ENCODE peak calls at places on chromosome 20, in nine cellular contexts. N is NCI-H460; Z is activated naive CD8-positive, alpha-beta T cell treated with anti-CD3 and anti-CD28 coated beads, Interleukin-2, amount 50 U/mL, for 24 hours; P is EL; K is NCI-H2171; Q is head of caudate nucleus; X is mesothelial cell of epicardium; J is AG08395; V is naive thymus-derived CD8-positive, alpha-beta T cell. M is an unnamed sample.

GRCh38 chr20:57638895-57639236 is 18.6 kb upstream of the ZBP1 start:
- DNase-seq in N (no peak), Z (no peak), P (no peak), K (no peak), Q (no peak), X (no peak), J (no peak), V (no peak), M (no peak)

GRCh38 chr20:5821627-5822215 is 71.5 kb downstream of the SHLD1 start:
- DNase-seq in N (no peak), Z (no peak), P (no peak), K (no peak), Q (no peak), X (no peak), J (peak), V (no peak), M (no peak)

GRCh38 chr20:33160681-33161080 is 7.3 kb upstream of the BPIFA2 start:
- DNase-seq in N (no peak), Z (no peak), P (no peak), K (no peak), Q (no peak), X (peak), J (no peak), V (no peak), M (no peak)

GRCh38 chr20:38214871-38215788 is 45.4 kb downstream of the KIAA1755 start:
- DNase-seq in N (no peak), Z (no peak), P (no peak), K (no peak), Q (no peak), X (no peak), J (no peak), V (no peak), M (no peak)

GRCh38 chr20:37757550-37757949 is 63.7 kb downstream of the CTNNBL1 start:
- DNase-seq in N (no peak), Z (no peak), P (no peak), K (no peak), Q (no peak), X (no peak), J (no peak), V (no peak), M (no peak)

GRCh38 chr20:45254867-45255266 is 503 bp upstream of the SLPI start:
- DNase-seq in N (peak), Z (no peak), P (no peak), K (no peak), Q (no peak), X (no peak), J (peak), V (no peak), M (no peak)

GRCh38 chr20:62288535-62289105 is 14.2 kb upstream of the ADRM1 start:
- DNase-seq in N (no peak), Z (no peak), P (no peak), K (no peak), Q (no peak), X (no peak), J (no peak), V (no peak), M (no peak)

GRCh38 chr20:4159765-4160490 is 144.6 kb upstream of the RNF24 start:
- DNase-seq in N (no peak), Z (no peak), P (no peak), K (no peak), Q (no peak), X (no peak), J (no peak), V (no peak), M (no peak)

GRCh38 chr20:43564993-43565757 is 6.3 kb downstream of the SGK2 start:
- DNase-seq in N (no peak), Z (no peak), P (no peak), K (no peak), Q (peak), X (no peak), J (no peak), V (no peak), M (no peak)